ENCODE peak calls at places on chromosomes 2 and 18, in four cellular contexts. T is uterus; A is head of caudate nucleus; P is activated CD4-positive, alpha-beta T cell treated with anti-CD3 and anti-CD28 coated beads, Interleukin-2, amount 50 U/mL, for 48 hours. F is an unnamed sample.

GRCh38 chr18:24810561-24810960 is 350.1 kb downstream of the HRH4 start:
- DNase-seq in P (no peak), A (no peak), T (no peak), F (no peak)

GRCh38 chr2:58051445-58051844 is 4.8 kb downstream of the VRK2 start:
- DNase-seq in P (no peak), T (no peak), A (no peak), F (no peak)

GRCh38 chr2:196230460-196230859 is 59.1 kb upstream of the STK17B start:
- DNase-seq in A (no peak), T (no peak), P (no peak), F (no peak)

GRCh38 chr18:51621103-51621969 is 423.9 kb upstream of the MEX3C start:
- DNase-seq in A (peak), T (no peak), P (peak), F (no peak)

GRCh38 chr2:187056416-187057333 is 207.7 kb upstream of the ZSWIM2 start:
- DNase-seq in P (no peak), A (no peak), T (no peak), F (no peak)

GRCh38 chr2:148459300-148459891 is 185.2 kb upstream of the EPC2 start:
- DNase-seq in P (no peak), A (no peak), T (no peak), F (no peak)

GRCh38 chr2:128304715-128305554 is 13.7 kb downstream of the HS6ST1 start:
- DNase-seq in P (no peak), T (peak), A (no peak), F (peak)

GRCh38 chr2:215681799-215682594 is 246.1 kb upstream of the FN1 start:
- DNase-seq in T (no peak), A (no peak), P (no peak), F (no peak)

GRCh38 chr2:240288087-240288521 is 147.4 kb upstream of the GPC1 start:
- DNase-seq in A (no peak), P (no peak), T (no peak), F (no peak)

GRCh38 chr2:15159751-15160177 is 401.4 kb downstream of the NBAS start:
- DNase-seq in T (no peak), P (no peak), A (no peak), F (no peak)

GRCh38 chr18:62442391-62442790 is 80.4 kb upstream of the ZCCHC2 start:
- DNase-seq in A (no peak), T (no peak), P (no peak), F (no peak)

GRCh38 chr2:201057089-201057499 is 14.4 kb downstream of the HYCC2 start:
- DNase-seq in P (no peak), T (no peak), A (no peak), F (no peak)

GRCh38 chr18:76476665-76477561 is 18.1 kb downstream of the ZNF516 start:
- DNase-seq in T (no peak), P (no peak), A (no peak), F (peak)

GRCh38 chr2:118387509-118387908 is 299.2 kb downstream of the INSIG2 start:
- DNase-seq in P (no peak), T (no peak), A (no peak), F (no peak)

GRCh38 chr2:26637811-26638310 is 3.3 kb downstream of the CIB4 start:
- DNase-seq in A (no peak), P (no peak), T (no peak), F (no peak)

GRCh38 chr2:47003641-47004427 is 88.2 kb upstream of the MCFD2 start:
- DNase-seq in T (no peak), P (no peak), A (no peak), F (no peak)

GRCh38 chr18:3830604-3831003 is 380.6 kb downstream of the TGIF1 start:
- DNase-seq in A (no peak), P (no peak), T (no peak), F (no peak)

GRCh38 chr2:55779459-55780421 is 86.1 kb upstream of the PNPT1 start:
- DNase-seq in A (no peak), P (no peak), T (no peak), F (no peak)

GRCh38 chr2:20726913-20727312 is 60.0 kb downstream of the GDF7 start:
- DNase-seq in A (no peak), P (no peak), T (no peak), F (no peak)